ENCODE peak calls at places on chromosomes 5 and 9, in five cellular contexts. One of them, this sample, is unnamed.
A peak's percentile ranks its signal among the peaks of the same experiment; 100 is the strongest.

GRCh38 chr9:37574996-37575395 is 1.2 kb downstream of the FBXO10 start:
- DNase-seq in WERI-Rb-1: peak; percentile 25
- DNase-seq in CD8-positive, alpha-beta T cell: no peak
- DNase-seq in SJSA1: no peak
- DNase-seq in GM12865: no peak
- DNase-seq in this sample: no peak

GRCh38 chr9:34961574-34962480 is 3.7 kb downstream of the PHF24 start:
- DNase-seq in SJSA1: no peak
- DNase-seq in GM12865: peak; percentile 20
- DNase-seq in WERI-Rb-1: no peak
- DNase-seq in CD8-positive, alpha-beta T cell: no peak
- DNase-seq in this sample: no peak

GRCh38 chr5:164672931-164673694 is 1167.7 kb downstream of the MAT2B start:
- DNase-seq in CD8-positive, alpha-beta T cell: no peak
- DNase-seq in SJSA1: no peak
- DNase-seq in WERI-Rb-1: no peak
- DNase-seq in GM12865: no peak
- DNase-seq in this sample: no peak

GRCh38 chr9:124259273-124260078 is 1.7 kb downstream of the NEK6 start:
- DNase-seq in WERI-Rb-1: no peak
- DNase-seq in GM12865: no peak
- DNase-seq in SJSA1: peak; percentile 89
- DNase-seq in CD8-positive, alpha-beta T cell: no peak
- DNase-seq in this sample: peak; percentile 91

GRCh38 chr5:75496026-75496425 is 15.4 kb downstream of the CERT1 start:
- DNase-seq in CD8-positive, alpha-beta T cell: no peak
- DNase-seq in GM12865: no peak
- DNase-seq in WERI-Rb-1: no peak
- DNase-seq in SJSA1: no peak
- DNase-seq in this sample: no peak

GRCh38 chr5:52665544-52665943 is 122.2 kb upstream of the ITGA1 start:
- DNase-seq in SJSA1: no peak
- DNase-seq in CD8-positive, alpha-beta T cell: no peak
- DNase-seq in GM12865: no peak
- DNase-seq in WERI-Rb-1: no peak
- DNase-seq in this sample: no peak

GRCh38 chr9:113737414-113738271 is 138.5 kb upstream of the ZNF618 start:
- DNase-seq in GM12865: peak; percentile 50
- DNase-seq in SJSA1: no peak
- DNase-seq in WERI-Rb-1: peak; percentile 73
- DNase-seq in CD8-positive, alpha-beta T cell: no peak
- DNase-seq in this sample: no peak

GRCh38 chr5:10660135-10660534 is 96.3 kb downstream of the ANKRD33B start:
- DNase-seq in WERI-Rb-1: no peak
- DNase-seq in SJSA1: no peak
- DNase-seq in GM12865: no peak
- DNase-seq in CD8-positive, alpha-beta T cell: no peak
- DNase-seq in this sample: peak; percentile 50

GRCh38 chr9:100443781-100444768 is 17.1 kb downstream of the MSANTD3 start:
- DNase-seq in SJSA1: no peak
- DNase-seq in WERI-Rb-1: no peak
- DNase-seq in CD8-positive, alpha-beta T cell: no peak
- DNase-seq in GM12865: no peak
- DNase-seq in this sample: no peak

GRCh38 chr5:57173026-57173317 is 887 bp upstream of the GPBP1 start:
- DNase-seq in SJSA1: no peak
- DNase-seq in GM12865: no peak
- DNase-seq in CD8-positive, alpha-beta T cell: no peak
- DNase-seq in WERI-Rb-1: no peak
- DNase-seq in this sample: peak; percentile 87

GRCh38 chr9:120982851-120983250 is 56.3 kb upstream of the TRAF1 start:
- DNase-seq in SJSA1: no peak
- DNase-seq in WERI-Rb-1: no peak
- DNase-seq in CD8-positive, alpha-beta T cell: no peak
- DNase-seq in GM12865: no peak
- DNase-seq in this sample: no peak

GRCh38 chr9:71637926-71638325 is 130.4 kb downstream of the CEMIP2 start:
- DNase-seq in CD8-positive, alpha-beta T cell: no peak
- DNase-seq in SJSA1: no peak
- DNase-seq in GM12865: no peak
- DNase-seq in WERI-Rb-1: no peak
- DNase-seq in this sample: no peak

GRCh38 chr9:16312116-16312515 is 558.4 kb downstream of the BNC2 start:
- DNase-seq in GM12865: no peak
- DNase-seq in SJSA1: no peak
- DNase-seq in WERI-Rb-1: no peak
- DNase-seq in CD8-positive, alpha-beta T cell: no peak
- DNase-seq in this sample: no peak

GRCh38 chr5:43255704-43256103 is 57.5 kb downstream of the HMGCS1 start:
- DNase-seq in WERI-Rb-1: no peak
- DNase-seq in SJSA1: no peak
- DNase-seq in GM12865: no peak
- DNase-seq in CD8-positive, alpha-beta T cell: no peak
- DNase-seq in this sample: no peak

GRCh38 chr9:71685394-71685793 is 82.9 kb downstream of the CEMIP2 start:
- DNase-seq in GM12865: peak; percentile 4
- DNase-seq in CD8-positive, alpha-beta T cell: peak; percentile 25
- DNase-seq in SJSA1: no peak
- DNase-seq in WERI-Rb-1: no peak
- DNase-seq in this sample: no peak

GRCh38 chr9:124776952-124777645 is at the start of gene OLFML2A:
- DNase-seq in WERI-Rb-1: peak; percentile 78
- DNase-seq in CD8-positive, alpha-beta T cell: no peak
- DNase-seq in SJSA1: no peak
- DNase-seq in GM12865: peak; percentile 24
- DNase-seq in this sample: peak; percentile 72

GRCh38 chr5:71701409-71701808 is 17.7 kb upstream of the CARTPT start:
- DNase-seq in SJSA1: no peak
- DNase-seq in CD8-positive, alpha-beta T cell: no peak
- DNase-seq in WERI-Rb-1: no peak
- DNase-seq in GM12865: no peak
- DNase-seq in this sample: no peak

GRCh38 chr5:139745121-139745799 is 50.3 kb upstream of the PSD2 start:
- DNase-seq in CD8-positive, alpha-beta T cell: no peak
- DNase-seq in GM12865: peak; percentile 60
- DNase-seq in WERI-Rb-1: peak; percentile 93
- DNase-seq in SJSA1: peak; percentile 98
- DNase-seq in this sample: peak; percentile 76

GRCh38 chr9:34884732-34885131 is 73.4 kb upstream of the PHF24 start:
- DNase-seq in CD8-positive, alpha-beta T cell: no peak
- DNase-seq in SJSA1: no peak
- DNase-seq in GM12865: peak; percentile 37
- DNase-seq in WERI-Rb-1: no peak
- DNase-seq in this sample: no peak

GRCh38 chr5:169088032-169088726 is 212.8 kb downstream of the SLIT3 start:
- DNase-seq in GM12865: no peak
- DNase-seq in SJSA1: no peak
- DNase-seq in WERI-Rb-1: no peak
- DNase-seq in CD8-positive, alpha-beta T cell: no peak
- DNase-seq in this sample: no peak

GRCh38 chr9:21961569-21961968 is 32.6 kb downstream of the CDKN2A start:
- DNase-seq in GM12865: no peak
- DNase-seq in SJSA1: no peak
- DNase-seq in CD8-positive, alpha-beta T cell: no peak
- DNase-seq in WERI-Rb-1: no peak
- DNase-seq in this sample: no peak

GRCh38 chr5:31987985-31988710 is 186.0 kb downstream of the GOLPH3 start:
- DNase-seq in WERI-Rb-1: no peak
- DNase-seq in SJSA1: peak; percentile 77
- DNase-seq in GM12865: no peak
- DNase-seq in CD8-positive, alpha-beta T cell: no peak
- DNase-seq in this sample: no peak

GRCh38 chr5:120516799-120517198 is 52.7 kb downstream of the PRR16 start:
- DNase-seq in CD8-positive, alpha-beta T cell: no peak
- DNase-seq in GM12865: no peak
- DNase-seq in SJSA1: no peak
- DNase-seq in WERI-Rb-1: no peak
- DNase-seq in this sample: no peak

GRCh38 chr5:65790371-65791163 is 68.6 kb downstream of the NLN start:
- DNase-seq in CD8-positive, alpha-beta T cell: no peak
- DNase-seq in SJSA1: no peak
- DNase-seq in GM12865: peak; percentile 55
- DNase-seq in WERI-Rb-1: no peak
- DNase-seq in this sample: no peak

GRCh38 chr5:6686916-6687409 is 26.3 kb upstream of the TENT4A start:
- DNase-seq in SJSA1: no peak
- DNase-seq in GM12865: no peak
- DNase-seq in CD8-positive, alpha-beta T cell: no peak
- DNase-seq in WERI-Rb-1: no peak
- DNase-seq in this sample: no peak

GRCh38 chr9:78680196-78680595 is 383.3 kb downstream of the PSAT1 start:
- DNase-seq in CD8-positive, alpha-beta T cell: no peak
- DNase-seq in GM12865: no peak
- DNase-seq in WERI-Rb-1: no peak
- DNase-seq in SJSA1: no peak
- DNase-seq in this sample: no peak

GRCh38 chr9:137147793-137148160 is 8.8 kb downstream of the GRIN1 start:
- DNase-seq in CD8-positive, alpha-beta T cell: no peak
- DNase-seq in GM12865: no peak
- DNase-seq in SJSA1: no peak
- DNase-seq in WERI-Rb-1: no peak
- DNase-seq in this sample: no peak

GRCh38 chr5:94326579-94326978 is 291.8 kb downstream of the KIAA0825 start:
- DNase-seq in SJSA1: no peak
- DNase-seq in GM12865: no peak
- DNase-seq in WERI-Rb-1: no peak
- DNase-seq in CD8-positive, alpha-beta T cell: no peak
- DNase-seq in this sample: no peak

GRCh38 chr5:94374336-94374735 is 244.1 kb downstream of the KIAA0825 start:
- DNase-seq in WERI-Rb-1: no peak
- DNase-seq in CD8-positive, alpha-beta T cell: no peak
- DNase-seq in SJSA1: no peak
- DNase-seq in GM12865: no peak
- DNase-seq in this sample: no peak

GRCh38 chr5:127878174-127878750 is 175.1 kb downstream of the CCDC192 start:
- DNase-seq in GM12865: peak; percentile 30
- DNase-seq in WERI-Rb-1: peak; percentile 81
- DNase-seq in CD8-positive, alpha-beta T cell: no peak
- DNase-seq in SJSA1: peak; percentile 71
- DNase-seq in this sample: no peak

DNA sequence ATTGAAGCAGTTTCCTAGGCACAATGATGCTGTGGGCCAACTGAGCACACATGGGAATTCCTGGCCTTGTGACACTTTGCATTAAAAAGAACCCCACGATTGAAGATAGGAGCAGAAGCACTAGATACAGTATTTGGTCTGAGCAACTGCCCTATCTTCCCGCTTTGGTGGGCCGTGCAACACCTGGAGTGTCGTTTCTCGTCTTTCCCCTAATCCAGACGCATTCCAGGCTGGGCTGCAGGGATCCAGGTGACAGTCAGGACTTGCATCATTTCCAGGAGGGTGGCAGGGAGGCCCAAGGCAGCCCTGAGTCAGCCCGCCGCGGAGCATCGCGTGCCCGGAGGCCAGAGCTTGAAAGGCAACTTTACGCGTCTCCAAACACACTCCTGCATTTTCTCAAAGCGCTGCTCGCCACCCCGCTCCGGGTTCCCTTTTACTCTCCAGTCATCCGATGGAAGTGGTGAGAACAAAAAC is 719 bp upstream of the STC2 start:
- DNase-seq in CD8-positive, alpha-beta T cell: no peak
- DNase-seq in GM12865: peak; percentile 46
- DNase-seq in SJSA1: peak; percentile 78
- DNase-seq in WERI-Rb-1: peak; percentile 19
- DNase-seq in this sample: no peak
- H3K4me3 ChIP-seq in CD8-positive, alpha-beta T cell: no peak overlapping the region
- H3K4me3 ChIP-seq in GM12865: peak overlapping the region; percentile 90
- H3K4me3 ChIP-seq in SJSA1: peak overlapping the region; percentile 46
- H3K4me3 ChIP-seq in WERI-Rb-1: peak overlapping the region; percentile 65
- H3K4me3 ChIP-seq in this sample: peak overlapping the region; percentile 56

GRCh38 chr5:15645376-15645775 is 145.4 kb downstream of the FBXL7 start:
- DNase-seq in GM12865: no peak
- DNase-seq in SJSA1: no peak
- DNase-seq in WERI-Rb-1: no peak
- DNase-seq in CD8-positive, alpha-beta T cell: no peak
- DNase-seq in this sample: no peak
- H3K4me3 ChIP-seq in GM12865: no peak overlapping the region
- H3K4me3 ChIP-seq in SJSA1: no peak overlapping the region
- H3K4me3 ChIP-seq in WERI-Rb-1: no peak overlapping the region
- H3K4me3 ChIP-seq in CD8-positive, alpha-beta T cell: no peak overlapping the region
- H3K4me3 ChIP-seq in this sample: no peak overlapping the region

GRCh38 chr5:157714036-157714435 is 17.2 kb upstream of the THG1L start:
- DNase-seq in WERI-Rb-1: no peak
- DNase-seq in GM12865: no peak
- DNase-seq in CD8-positive, alpha-beta T cell: no peak
- DNase-seq in SJSA1: no peak
- DNase-seq in this sample: no peak

GRCh38 chr5:157708866-157709265 is 22.4 kb upstream of the THG1L start:
- DNase-seq in GM12865: no peak
- DNase-seq in SJSA1: no peak
- DNase-seq in CD8-positive, alpha-beta T cell: no peak
- DNase-seq in WERI-Rb-1: no peak
- DNase-seq in this sample: no peak

GRCh38 chr5:157710431-157710830 is 20.8 kb upstream of the THG1L start:
- DNase-seq in WERI-Rb-1: no peak
- DNase-seq in CD8-positive, alpha-beta T cell: no peak
- DNase-seq in SJSA1: no peak
- DNase-seq in GM12865: no peak
- DNase-seq in this sample: no peak

GRCh38 chr5:157709346-157709745 is 21.9 kb upstream of the THG1L start:
- DNase-seq in CD8-positive, alpha-beta T cell: no peak
- DNase-seq in SJSA1: no peak
- DNase-seq in GM12865: no peak
- DNase-seq in WERI-Rb-1: no peak
- DNase-seq in this sample: no peak

DNA sequence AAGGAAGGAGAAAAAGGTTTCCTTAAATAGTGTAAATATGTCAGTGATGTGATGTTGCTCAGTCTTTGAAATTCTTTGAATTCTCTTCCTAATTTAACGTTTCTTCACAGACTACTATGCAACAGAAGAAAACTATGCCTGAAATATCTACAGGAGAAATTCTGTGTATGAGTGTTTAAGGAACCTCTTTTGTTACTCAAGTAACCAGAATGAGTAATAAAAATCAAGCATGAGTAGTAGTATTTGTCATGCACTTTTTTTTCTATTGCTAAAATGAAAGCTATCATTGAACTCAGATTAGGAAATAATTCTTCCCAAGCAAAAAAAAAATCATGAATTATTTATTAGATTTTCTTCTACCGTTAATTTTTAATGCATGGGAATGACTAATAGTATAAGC is 20.3 kb upstream of the THG1L start:
- DNase-seq in GM12865: no peak
- DNase-seq in WERI-Rb-1: no peak
- DNase-seq in SJSA1: no peak
- DNase-seq in CD8-positive, alpha-beta T cell: no peak
- DNase-seq in this sample: no peak
- H3K4me3 ChIP-seq in GM12865: no peak overlapping the region
- H3K4me3 ChIP-seq in WERI-Rb-1: no peak overlapping the region
- H3K4me3 ChIP-seq in SJSA1: no peak overlapping the region
- H3K4me3 ChIP-seq in CD8-positive, alpha-beta T cell: no peak overlapping the region
- H3K4me3 ChIP-seq in this sample: no peak overlapping the region

DNA sequence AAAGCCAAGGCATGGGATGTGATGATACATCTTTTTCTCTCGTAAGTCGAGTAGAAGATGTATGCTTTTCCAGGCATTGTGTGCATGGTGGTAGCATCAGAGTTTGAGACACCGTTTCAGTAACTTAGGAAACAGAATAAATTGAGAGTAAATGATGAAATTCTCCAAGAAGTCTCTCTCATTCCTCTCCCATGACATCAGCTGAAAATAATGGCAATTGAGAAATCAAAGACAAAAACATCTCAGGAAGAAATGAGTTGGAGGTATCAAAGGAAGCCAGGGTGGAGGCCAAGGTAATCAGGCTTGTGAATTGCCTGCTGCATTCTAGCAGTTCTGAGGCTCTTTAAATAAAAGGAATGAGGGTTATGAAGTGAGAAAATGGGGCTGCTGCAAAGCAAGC is 53.9 kb downstream of the SGCD start:
- DNase-seq in SJSA1: no peak
- DNase-seq in WERI-Rb-1: no peak
- DNase-seq in CD8-positive, alpha-beta T cell: no peak
- DNase-seq in GM12865: no peak
- DNase-seq in this sample: peak; percentile 70
- H3K4me3 ChIP-seq in SJSA1: no peak overlapping the region
- H3K4me3 ChIP-seq in WERI-Rb-1: no peak overlapping the region
- H3K4me3 ChIP-seq in CD8-positive, alpha-beta T cell: no peak overlapping the region
- H3K4me3 ChIP-seq in GM12865: no peak overlapping the region
- H3K4me3 ChIP-seq in this sample: no peak overlapping the region